ENCODE peak calls at places on chromosomes 13 and 19, in four cellular contexts. A, E, X and D are unnamed samples.

GRCh38 chr19:1243768-1244692 is 2.5 kb downstream of the ATP5F1D start:
- DNase-seq in E (peak; percentile 84), X (peak; percentile 78), A (peak; percentile 87), D (no peak)

GRCh38 chr19:47330466-47330869 is 1.5 kb upstream of the C5AR2 start:
- DNase-seq in X (no peak), E (no peak), A (no peak), D (no peak)

GRCh38 chr13:77431449-77431848 is 104.1 kb upstream of the SCEL start:
- DNase-seq in E (no peak), A (no peak), X (no peak), D (no peak)

GRCh38 chr19:39405261-39405912 is 1.3 kb upstream of the ZFP36 start:
- DNase-seq in E (no peak), A (no peak), X (no peak), D (no peak)

GRCh38 chr19:5397804-5398692 is 57.2 kb upstream of the ZNRF4 start:
- DNase-seq in A (no peak), X (no peak), E (no peak), D (no peak)

GRCh38 chr13:41284512-41285288 is 21.3 kb upstream of the MTRF1 start:
- DNase-seq in E (no peak), A (no peak), X (no peak), D (no peak)

GRCh38 chr19:42038675-42039074 is 31.3 kb downstream of the GRIK5 start:
- DNase-seq in X (no peak), A (no peak), E (no peak), D (no peak)

GRCh38 chr13:40389081-40389641 is 277.3 kb downstream of the FOXO1 start:
- DNase-seq in X (peak; percentile 19), A (peak; percentile 24), E (peak; percentile 11), D (no peak)

GRCh38 chr13:66210677-66211076 is 1019.5 kb downstream of the PCDH9 start:
- DNase-seq in X (no peak), E (no peak), A (no peak), D (no peak)

GRCh38 chr19:29809795-29810503 is 1.8 kb upstream of the CCNE1 start:
- DNase-seq in E (no peak), A (no peak), X (no peak), D (no peak)

GRCh38 chr13:95784161-95784880 is 107.4 kb downstream of the DNAJC3 start:
- DNase-seq in A (no peak), E (no peak), X (no peak), D (no peak)

GRCh38 chr13:19572280-19572679 is 10.9 kb upstream of the TPTE2 start:
- DNase-seq in E (no peak), A (no peak), X (no peak), D (no peak)

GRCh38 chr19:7831452-7831851 is 1.4 kb downstream of the EVI5L start:
- DNase-seq in X (no peak), E (no peak), A (no peak), D (no peak)

GRCh38 chr13:80399340-80400163 is 58.6 kb upstream of the SPRY2 start:
- DNase-seq in E (no peak), X (no peak), A (no peak), D (no peak)

GRCh38 chr19:46979103-46979769 is 40.4 kb upstream of the NPAS1 start:
- DNase-seq in E (no peak), X (no peak), A (no peak), D (no peak)

GRCh38 chr13:94988654-94989053 is 276.3 kb upstream of the SOX21 start:
- DNase-seq in A (no peak), X (no peak), E (no peak), D (no peak)

GRCh38 chr13:44899967-44900366 is 89.3 kb downstream of the NUFIP1 start:
- DNase-seq in E (no peak), A (no peak), X (no peak), D (no peak)

GRCh38 chr19:47509973-47510372 is 4.9 kb downstream of the NAPA start:
- DNase-seq in A (no peak), X (no peak), E (no peak), D (no peak)

GRCh38 chr19:15210323-15210774 is 9.6 kb upstream of the NOTCH3 start:
- DNase-seq in X (no peak), A (no peak), E (no peak), D (no peak)

GRCh38 chr13:112764028-112764427 is 74.2 kb downstream of the ATP11A start:
- DNase-seq in E (no peak), A (no peak), X (no peak), D (no peak)

GRCh38 chr13:41061914-41062837 is 867 bp downstream of the WBP4 start:
- DNase-seq in X (no peak), E (no peak), A (no peak), D (no peak)

GRCh38 chr13:97843201-97843600 is 110.3 kb upstream of the IPO5 start:
- DNase-seq in A (no peak), X (no peak), E (no peak), D (no peak)

GRCh38 chr19:18737954-18738351 is 53.2 kb downstream of the COMP start:
- DNase-seq in A (no peak), E (no peak), X (no peak), D (no peak)

GRCh38 chr19:47433121-47433520 is 13.8 kb upstream of the MEIS3 start:
- DNase-seq in X (no peak), E (no peak), A (no peak), D (no peak)

GRCh38 chr13:112814905-112815585 is 125.2 kb downstream of the ATP11A start:
- DNase-seq in X (no peak), E (no peak), A (no peak), D (no peak)

GRCh38 chr19:50461066-50461875 is 15.0 kb upstream of the EMC10 start:
- DNase-seq in X (peak; percentile 26), A (peak; percentile 68), E (peak; percentile 40), D (peak; percentile 41)

GRCh38 chr13:94860981-94861407 is 148.6 kb upstream of the SOX21 start:
- DNase-seq in E (no peak), A (no peak), X (no peak), D (no peak)

GRCh38 chr13:24161010-24161775 is 673 bp downstream of the SPATA13 start:
- DNase-seq in A (peak; percentile 5), E (peak; percentile 30), X (peak; percentile 7), D (no peak)

GRCh38 chr19:41166888-41167804 is 25.9 kb upstream of the CYP2S1 start:
- DNase-seq in X (no peak), E (no peak), A (no peak), D (no peak)

GRCh38 chr13:67296511-67296910 is 66.4 kb upstream of the PCDH9 start:
- DNase-seq in E (no peak), A (no peak), X (no peak), D (no peak)

GRCh38 chr13:107960301-107960700 is 255.0 kb downstream of the LIG4 start:
- DNase-seq in A (no peak), X (no peak), E (no peak), D (no peak)